ENCODE peak calls at places on chromosomes 2 and 18, in seven cellular contexts. N is iPS-NIHi11, F is HuH-7, B is cardiac fibroblast, I is dorsolateral prefrontal cortex, D is SK-N-MC, U is HCEC 1CT. H is an unnamed sample.

GRCh38 chr2:122478108-122478507 is 722.7 kb downstream of the TSN start:
- DNase-seq in B (peak), F (no peak), I (no peak), U (peak), N (no peak), D (no peak), H (no peak)

GRCh38 chr2:75729861-75730260 is 19.1 kb upstream of the GCFC2 start:
- DNase-seq in N (no peak), I (no peak), U (peak), B (no peak), D (peak), F (no peak), H (peak)

GRCh38 chr2:230202430-230203109 is 17.2 kb downstream of the SP110 start:
- DNase-seq in N (no peak), I (no peak), D (no peak), U (no peak), B (no peak), F (no peak), H (no peak)

GRCh38 chr2:163580757-163581156 is 155.1 kb downstream of the FIGN start:
- DNase-seq in F (no peak), U (no peak), N (no peak), D (no peak), I (no peak), B (no peak), H (no peak)

GRCh38 chr2:73069041-73069854 is 2.3 kb downstream of the SFXN5 start:
- DNase-seq in F (peak), D (no peak), N (no peak), I (no peak), B (no peak), U (no peak), H (peak)

GRCh38 chr18:63322908-63323634 is 3.5 kb upstream of the BCL2 start:
- DNase-seq in B (peak), F (peak), I (peak), N (peak), D (no peak), U (peak), H (peak)

GRCh38 chr2:54559593-54560145 is 103.5 kb downstream of the SPTBN1 start:
- DNase-seq in N (peak), D (peak), F (peak), B (peak), U (peak), I (no peak), H (peak)

GRCh38 chr18:9867454-9867732 is 18.4 kb upstream of the TXNDC2 start:
- DNase-seq in D (no peak), I (no peak), F (no peak), B (no peak), U (no peak), N (no peak), H (no peak)

GRCh38 chr18:78525364-78526111 is 454.1 kb upstream of the SALL3 start:
- DNase-seq in I (no peak), D (no peak), U (no peak), B (peak), F (no peak), N (no peak), H (no peak)

GRCh38 chr18:59416818-59417217 is 57.8 kb upstream of the LMAN1 start:
- DNase-seq in I (no peak), B (peak), N (no peak), F (no peak), D (no peak), U (no peak), H (no peak)

GRCh38 chr2:160337728-160338127 is 137.7 kb upstream of the ITGB6 start:
- DNase-seq in I (no peak), B (no peak), F (no peak), D (no peak), U (no peak), N (no peak), H (no peak)

GRCh38 chr2:159735648-159736047 is 23.3 kb downstream of the MARCHF7 start:
- DNase-seq in D (no peak), F (no peak), B (no peak), N (no peak), I (no peak), U (no peak), H (no peak)

GRCh38 chr2:234495801-234496441 is 960 bp downstream of the ARL4C start:
- DNase-seq in U (peak), D (no peak), N (no peak), B (peak), F (peak), I (peak), H (peak)

GRCh38 chr2:180115675-180116074 is 108.6 kb upstream of the CWC22 start:
- DNase-seq in D (no peak), I (no peak), F (no peak), N (no peak), U (no peak), B (peak), H (no peak)

GRCh38 chr2:10709290-10709939 is 12.0 kb upstream of the ATP6V1C2 start:
- DNase-seq in D (no peak), U (no peak), F (peak), I (no peak), B (peak), N (peak), H (no peak)

GRCh38 chr2:120318626-120319025 is 27.3 kb upstream of the INHBB start:
- DNase-seq in D (no peak), N (no peak), I (no peak), F (no peak), U (no peak), B (peak), H (no peak)

GRCh38 chr18:48765053-48765452 is 185.7 kb downstream of the SMAD7 start:
- DNase-seq in F (no peak), D (no peak), N (no peak), U (no peak), I (no peak), B (no peak), H (no peak)

GRCh38 chr2:169741-170140 is 94.1 kb downstream of the SH3YL1 start:
- DNase-seq in U (no peak), I (no peak), B (no peak), D (no peak), F (no peak), N (no peak), H (no peak)

GRCh38 chr2:55530539-55531081 is 11.1 kb downstream of the CFAP36 start:
- DNase-seq in D (no peak), I (no peak), B (no peak), N (no peak), F (no peak), U (no peak), H (no peak)